ENCODE peak calls at places on chromosomes 7 and 10, in ten cellular contexts. N is breast epithelium, W is omental fat pad, X is spleen, D is pancreas, J is GM06990, C is cardiac muscle cell, Z is HFF-Myc, T is adrenal gland, U is Calu3. Y is an unnamed sample.

GRCh38 chr10:11178606-11179221 is 161.0 kb downstream of the CELF2 start:
- DNase-seq in N (no peak), W (no peak), X (peak), D (no peak), J (peak), C (peak), Z (peak), T (peak), U (no peak), Y (no peak)

GRCh38 chr7:143305423-143306070 is 10.4 kb upstream of the CLCN1 start:
- DNase-seq in N (peak), W (peak), X (peak), D (peak), J (no peak), C (peak), Z (no peak), T (peak), U (peak), Y (no peak)

GRCh38 chr7:44311561-44312495 is 13.6 kb downstream of the CAMK2B start:
- DNase-seq in N (peak), W (no peak), X (peak), D (no peak), J (no peak), C (no peak), Z (no peak), T (peak), U (no peak), Y (no peak)

GRCh38 chr10:78528749-78529204 is 495.1 kb downstream of the RPS24 start:
- DNase-seq in N (no peak), W (no peak), X (no peak), D (peak), J (no peak), C (no peak), Z (no peak), T (no peak), U (no peak), Y (no peak)

GRCh38 chr10:30057421-30057841 is 2.0 kb downstream of the JCAD start:
- DNase-seq in N (no peak), W (no peak), X (no peak), D (no peak), J (no peak), C (no peak), Z (no peak), T (no peak), U (no peak), Y (no peak)

GRCh38 chr7:134448359-134449229 is 10.3 kb downstream of the AKR1B1 start:
- DNase-seq in N (no peak), W (no peak), X (no peak), D (no peak), J (no peak), C (peak), Z (peak), T (no peak), U (peak), Y (peak)

GRCh38 chr10:79372871-79373270 is 25.6 kb downstream of the PPIF start:
- DNase-seq in N (no peak), W (no peak), X (no peak), D (no peak), J (no peak), C (no peak), Z (no peak), T (no peak), U (no peak), Y (no peak)

GRCh38 chr7:101017099-101017777 is 2.6 kb upstream of the MUC17 start:
- DNase-seq in N (no peak), W (peak), X (peak), D (peak), J (peak), C (peak), Z (peak), T (peak), U (peak), Y (peak)

DNA sequence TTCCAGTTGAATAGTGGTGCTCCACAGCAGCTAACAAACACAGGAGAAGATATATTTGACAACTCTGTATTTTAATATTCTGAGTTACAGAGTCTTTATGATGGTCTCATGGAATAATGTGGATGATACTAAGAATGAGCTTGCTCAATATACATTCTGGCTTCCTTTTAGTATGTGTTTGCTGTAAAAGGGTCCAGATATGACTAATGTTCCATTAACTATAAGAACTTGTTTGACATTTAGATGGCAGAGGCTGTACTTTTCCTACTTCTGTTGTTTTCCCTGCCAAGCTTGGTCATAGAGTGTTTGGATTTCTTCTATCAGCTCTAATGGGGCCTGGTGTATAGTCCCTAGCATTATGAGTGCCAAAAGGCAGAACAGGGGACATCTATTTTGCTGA is 61.5 kb upstream of the GPR22 start:
- DNase-seq in N (no peak), W (no peak), X (no peak), D (no peak), J (no peak), C (peak), Z (no peak), T (no peak), U (no peak), Y (no peak)
- TF ChIP-seq CTCF in N (no peak), W (no peak), X (no peak), D (no peak), J (no peak), C (no peak), Z (no peak), T (no peak), U (no peak), Y (no peak)

GRCh38 chr10:95909591-95909990 is 1.8 kb downstream of the CC2D2B start:
- DNase-seq in N (no peak), W (no peak), X (no peak), D (no peak), J (no peak), C (no peak), Z (no peak), T (no peak), U (no peak), Y (no peak)

GRCh38 chr10:95908450-95908849 is 675 bp downstream of the CC2D2B start:
- DNase-seq in N (no peak), W (no peak), X (no peak), D (no peak), J (no peak), C (no peak), Z (no peak), T (no peak), U (no peak), Y (no peak)

GRCh38 chr10:95906675-95907453 is 911 bp upstream of the CC2D2B start:
- DNase-seq in N (peak), W (peak), X (peak), D (peak), J (no peak), C (peak), Z (peak), T (peak), U (peak), Y (peak)

GRCh38 chr10:95907454-95908253 is at the start of gene CC2D2B:
- DNase-seq in N (peak), W (peak), X (peak), D (peak), J (peak), C (peak), Z (peak), T (peak), U (peak), Y (peak)
- TF ChIP-seq CTCF in N (no peak), W (no peak), X (no peak), D (no peak), J (peak), C (peak), Z (no peak), T (peak), U (no peak), Y (no peak)

GRCh38 chr7:133102276-133103060 is 20.6 kb upstream of the CHCHD3 start:
- DNase-seq in N (no peak), W (no peak), X (no peak), D (no peak), J (no peak), C (no peak), Z (no peak), T (no peak), U (no peak), Y (no peak)
- TF ChIP-seq CTCF in N (no peak), W (no peak), X (no peak), D (no peak), J (no peak), C (no peak), Z (no peak), T (no peak), U (no peak), Y (no peak)

GRCh38 chr7:103065666-103066065 is 8.9 kb downstream of the FBXL13 start:
- DNase-seq in N (no peak), W (no peak), X (peak), D (no peak), J (no peak), C (peak), Z (peak), T (peak), U (peak), Y (no peak)
- TF ChIP-seq CTCF in N (no peak), W (no peak), X (no peak), D (no peak), J (peak), C (peak), Z (peak), T (peak), U (peak), Y (peak)